ENCODE peak calls at places on chromosomes 3 and 15, in ten cellular contexts. J is thoracic aorta; Q is NCI-H1417; P is activated CD8-positive, alpha-beta T cell treated with anti-CD3 and anti-CD28 coated beads, Interleukin-2, amount 10 ng/mL, durations not matched to agents 7 days and 5 days; G is foreskin fibroblast; R is NCI-H446 treated with DMSO at 0.1 percent for 48 hours; O is stimulated activated CD4-positive, alpha-beta T cell treated with anti-CD3 and anti-CD28 coated beads, TNF-alpha, amount 100 ng/mL, for 1 hour; U is mucosa of gallbladder; V is fibroblast of the aortic adventitia; M is lower leg skin. L is an unnamed sample.

GRCh38 chr3:141243295-141243707 is 11.7 kb downstream of the PXYLP1 start:
- DNase-seq in P (peak; percentile 84), U (no peak), O (no peak), J (no peak), V (peak; percentile 29), M (peak; percentile 80), G (peak; percentile 27), Q (peak; percentile 78), R (no peak), L (peak; percentile 55)

GRCh38 chr15:78434134-78434533 is 3.9 kb upstream of the IREB2 start:
- DNase-seq in O (no peak), M (no peak), Q (no peak), G (no peak), R (no peak), V (no peak), U (no peak), J (no peak), P (no peak), L (no peak)

GRCh38 chr15:64211696-64212095 is 48.9 kb upstream of the PPIB start:
- DNase-seq in M (no peak), G (no peak), P (no peak), J (no peak), Q (no peak), U (no peak), V (no peak), O (no peak), R (no peak), L (no peak)

GRCh38 chr3:153503873-153504272 is 341.8 kb downstream of the RAP2B start:
- DNase-seq in U (no peak), M (no peak), J (no peak), R (no peak), G (no peak), O (no peak), V (no peak), Q (no peak), P (no peak), L (no peak)

GRCh38 chr15:99507016-99507731 is 58.6 kb upstream of the MEF2A start:
- DNase-seq in G (peak; percentile 82), Q (no peak), R (peak; percentile 14), M (no peak), O (no peak), J (no peak), V (peak; percentile 93), U (peak; percentile 40), P (no peak), L (no peak)

GRCh38 chr15:51144021-51144532 is 49.4 kb upstream of the TNFAIP8L3 start:
- DNase-seq in U (no peak), M (no peak), O (no peak), Q (no peak), G (peak; percentile 67), P (no peak), R (peak; percentile 45), J (no peak), V (peak; percentile 90), L (no peak)

GRCh38 chr3:156602424-156602823 is 47.5 kb upstream of the SSR3 start:
- DNase-seq in P (no peak), G (peak; percentile 36), M (no peak), O (no peak), J (no peak), Q (no peak), V (no peak), R (no peak), U (no peak), L (no peak)

GRCh38 chr15:60021589-60022378 is 17.7 kb downstream of the FOXB1 start:
- DNase-seq in P (no peak), V (no peak), O (no peak), M (no peak), R (no peak), J (no peak), G (no peak), Q (no peak), U (no peak), L (no peak)

GRCh38 chr3:23113455-23114171 is 89.5 kb upstream of the UBE2E2 start:
- DNase-seq in V (peak; percentile 82), Q (no peak), U (no peak), G (peak; percentile 78), J (no peak), O (no peak), R (no peak), M (peak; percentile 86), P (no peak), L (no peak)